ENCODE peak calls at places on chromosomes 5 and 9, in six cellular contexts. J is cardiac fibroblast, W is right lobe of liver, G is HFF-Myc, V is suprapubic skin, E is astrocyte. X is an unnamed sample.

GRCh38 chr9:104429147-104429546 is 74.9 kb upstream of the OR13F1 start:
- DNase-seq in J (no peak), W (no peak), G (no peak), V (no peak), E (no peak), X (no peak)

GRCh38 chr5:10702040-10702629 is 58.9 kb downstream of the DAP start:
- DNase-seq in J (peak; percentile 78), W (no peak), G (no peak), V (no peak), E (peak; percentile 99), X (peak; percentile 96)

GRCh38 chr5:106374956-106375355 is 1295.8 kb downstream of the EFNA5 start:
- DNase-seq in J (no peak), W (no peak), G (no peak), V (no peak), E (no peak), X (no peak)

GRCh38 chr5:173768267-173768806 is 119.8 kb upstream of the CPEB4 start:
- DNase-seq in J (no peak), W (no peak), G (no peak), V (no peak), E (no peak), X (no peak)

GRCh38 chr5:176927562-176927961 is 28.4 kb upstream of the HK3 start:
- DNase-seq in J (no peak), W (no peak), G (no peak), V (no peak), E (no peak), X (no peak)

GRCh38 chr5:8660133-8660893 is 791.4 kb downstream of the MTRR start:
- DNase-seq in J (no peak), W (no peak), G (no peak), V (no peak), E (no peak), X (no peak)

GRCh38 chr5:127229185-127229889 is 61.3 kb upstream of the MEGF10 start:
- DNase-seq in J (peak; percentile 46), W (peak; percentile 53), G (no peak), V (peak; percentile 72), E (no peak), X (no peak)

GRCh38 chr5:124628251-124628650 is 118.2 kb downstream of the ZNF608 start:
- DNase-seq in J (no peak), W (no peak), G (no peak), V (no peak), E (no peak), X (no peak)

GRCh38 chr5:108143581-108143980 is 238.3 kb downstream of the FBXL17 start:
- DNase-seq in J (peak; percentile 45), W (no peak), G (no peak), V (no peak), E (peak; percentile 78), X (no peak)

GRCh38 chr9:114811301-114811700 is 5.5 kb upstream of the TNFSF15 start:
- DNase-seq in J (peak; percentile 61), W (no peak), G (no peak), V (no peak), E (peak; percentile 56), X (no peak)

GRCh38 chr9:34546834-34547827 is 24.3 kb upstream of the ENHO start:
- DNase-seq in J (peak; percentile 84), W (peak; percentile 77), G (peak; percentile 38), V (no peak), E (peak; percentile 57), X (no peak)

GRCh38 chr5:146340260-146341081 is 1.8 kb downstream of the POU4F3 start:
- DNase-seq in J (peak; percentile 73), W (peak; percentile 51), G (peak; percentile 19), V (no peak), E (peak; percentile 55), X (no peak)

GRCh38 chr5:123092696-123093095 is 3.7 kb downstream of the PRDM6 start:
- DNase-seq in J (no peak), W (no peak), G (no peak), V (no peak), E (no peak), X (no peak)

GRCh38 chr9:36486933-36487481 is 85.7 kb upstream of the MELK start:
- DNase-seq in J (peak; percentile 20), W (peak; percentile 68), G (no peak), V (peak; percentile 75), E (no peak), X (no peak)

GRCh38 chr9:95572370-95573151 is 55.8 kb upstream of the PTCH1 start:
- DNase-seq in J (peak; percentile 58), W (no peak), G (peak; percentile 37), V (no peak), E (no peak), X (no peak)

GRCh38 chr9:95573463-95573862 is 56.7 kb upstream of the PTCH1 start:
- DNase-seq in J (no peak), W (no peak), G (no peak), V (no peak), E (no peak), X (no peak)

GRCh38 chr9:95575796-95576195 is 59.0 kb upstream of the PTCH1 start:
- DNase-seq in J (no peak), W (no peak), G (no peak), V (no peak), E (no peak), X (no peak)

GRCh38 chr9:95574866-95575553 is 58.2 kb upstream of the PTCH1 start:
- DNase-seq in J (no peak), W (no peak), G (no peak), V (no peak), E (no peak), X (no peak)

GRCh38 chr9:95574176-95574575 is 57.4 kb upstream of the PTCH1 start:
- DNase-seq in J (no peak), W (no peak), G (no peak), V (no peak), E (no peak), X (no peak)
- TF ChIP-seq CTCF in J (no peak), W (no peak), G (no peak), V (no peak), E (no peak), X (no peak)

GRCh38 chr5:14249258-14250093 is 106.3 kb downstream of the TRIO start:
- DNase-seq in J (no peak), W (no peak), G (no peak), V (no peak), E (no peak), X (no peak)
- H3K4me3 ChIP-seq in J (no peak overlapping the region), W (no peak overlapping the region), G (no peak overlapping the region), V (no peak overlapping the region), E (no peak overlapping the region), X (no peak overlapping the region)

DNA sequence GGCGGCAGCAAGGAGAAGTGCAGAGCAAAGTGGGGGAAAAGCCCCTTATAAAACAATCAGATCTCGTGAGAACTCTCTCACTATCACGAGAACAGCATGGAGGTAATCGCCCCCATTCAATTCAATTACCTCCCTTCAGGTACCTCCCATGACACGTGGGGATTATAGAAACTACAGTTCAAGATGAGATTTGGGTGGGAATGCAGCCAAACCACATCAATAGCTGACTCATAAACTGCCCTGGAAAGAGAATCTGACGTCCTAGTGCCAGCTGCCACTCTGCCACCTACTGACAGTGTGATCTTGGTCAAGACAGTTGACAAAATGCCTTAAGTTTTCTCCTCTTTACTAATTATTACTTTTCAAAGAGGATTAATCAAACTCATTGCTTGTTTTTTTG is 128.3 kb downstream of the GPBP1 start:
- DNase-seq in J (peak; percentile 40), W (peak; percentile 63), G (peak; percentile 47), V (no peak), E (peak; percentile 46), X (peak; percentile 49)
- TF ChIP-seq CTCF in J (no peak), W (no peak), G (peak; percentile 8), V (no peak), E (no peak), X (peak; percentile 46)

DNA sequence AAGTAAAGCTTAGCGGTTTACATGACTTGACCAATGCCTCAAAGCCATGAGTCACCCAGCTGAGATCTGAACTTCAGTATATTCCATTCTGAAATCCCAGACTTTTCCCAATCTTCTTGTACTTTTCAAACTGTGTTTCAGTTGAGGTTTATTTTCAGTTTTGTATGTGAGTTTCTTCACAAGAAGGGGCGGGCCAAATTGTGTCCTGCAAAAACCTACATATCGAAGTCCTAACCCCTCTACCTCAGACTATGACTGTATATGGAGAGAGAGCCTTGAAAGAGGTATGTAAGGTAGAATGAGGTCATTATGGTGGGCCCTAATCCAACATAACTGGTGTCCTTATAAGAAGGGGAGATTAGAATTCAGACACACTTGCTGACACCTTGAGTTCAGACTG is 665 bp upstream of the TLR4 start:
- DNase-seq in J (no peak), W (no peak), G (no peak), V (no peak), E (no peak), X (no peak)
- H3K4me3 ChIP-seq in J (peak overlapping the region; percentile 61), W (peak overlapping the region; percentile 46), G (peak overlapping the region; percentile 44), V (peak overlapping the region; percentile 46), E (peak overlapping the region; percentile 74), X (peak overlapping the region; percentile 51)

DNA sequence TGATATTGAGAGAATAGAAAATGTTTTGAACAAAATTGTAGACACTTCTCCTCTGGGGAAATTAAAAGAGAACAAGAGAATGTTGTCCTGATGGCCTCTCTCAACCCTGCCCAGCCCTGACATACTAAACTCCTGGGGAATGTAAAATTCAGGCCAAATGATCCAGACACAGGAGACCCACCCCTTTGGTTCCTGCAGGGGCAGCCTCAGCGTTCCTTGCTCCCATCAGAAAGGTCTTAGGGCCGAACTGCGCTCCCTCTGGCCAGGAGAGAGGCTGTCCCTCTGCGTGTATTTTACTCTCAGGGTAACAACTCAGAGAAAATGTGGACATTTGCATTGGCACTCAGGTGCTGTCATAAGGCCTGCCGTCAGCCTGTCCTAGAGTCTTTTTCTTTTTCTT is 616.3 kb upstream of the KLF4 start:
- DNase-seq in J (no peak), W (no peak), G (no peak), V (no peak), E (no peak), X (no peak)
- TF ChIP-seq CTCF in J (no peak), W (no peak), G (no peak), V (no peak), E (no peak), X (no peak)

DNA sequence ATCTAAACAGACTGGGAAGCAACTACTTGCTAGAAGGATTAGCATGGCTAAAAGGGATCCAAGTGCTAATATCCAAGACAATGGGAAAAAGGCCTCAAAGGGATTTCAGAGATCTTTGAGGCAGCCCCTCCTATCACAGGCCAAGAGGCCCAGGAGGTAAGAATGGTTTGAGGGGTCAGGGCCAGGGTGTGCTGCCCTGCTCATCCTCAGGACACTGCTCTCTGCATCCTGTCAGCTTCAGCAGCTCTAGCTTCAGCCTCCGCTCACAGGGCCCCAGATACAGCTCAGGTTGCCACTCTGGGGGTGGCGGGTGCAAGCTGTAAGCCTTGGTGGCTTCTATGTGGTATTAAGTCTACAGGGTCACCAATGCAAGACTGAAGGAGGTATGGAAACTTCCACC is 278.7 kb downstream of the PARP8 start:
- DNase-seq in J (no peak), W (no peak), G (no peak), V (no peak), E (no peak), X (no peak)
- H3K4me3 ChIP-seq in J (no peak overlapping the region), W (no peak overlapping the region), G (no peak overlapping the region), V (no peak overlapping the region), E (no peak overlapping the region), X (no peak overlapping the region)

GRCh38 chr5:102815560-102816324 is 60.6 kb downstream of the PAM start:
- DNase-seq in J (peak; percentile 30), W (no peak), G (no peak), V (no peak), E (peak; percentile 35), X (no peak)
- TF ChIP-seq CTCF in J (no peak), W (no peak), G (no peak), V (no peak), E (no peak), X (no peak)

DNA sequence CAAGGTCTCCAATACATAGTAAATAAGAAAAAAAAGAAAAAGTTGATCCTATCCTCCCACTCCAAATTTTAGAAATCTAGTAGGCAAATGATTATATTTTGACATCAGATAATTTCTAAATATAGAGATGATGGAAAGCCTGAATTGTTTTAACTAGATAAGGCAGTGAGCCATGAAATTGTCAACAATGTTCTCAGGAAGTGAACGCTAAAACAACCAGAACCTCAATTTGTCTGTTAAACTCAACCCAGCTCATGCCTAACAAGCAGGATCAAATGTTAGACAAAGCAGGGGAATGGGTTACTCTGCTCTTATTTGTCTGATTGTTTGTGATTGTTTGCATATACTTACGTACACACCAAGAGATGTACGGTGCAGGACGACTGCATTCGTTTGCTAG is 49.2 kb downstream of the ESM1 start:
- DNase-seq in J (no peak), W (no peak), G (no peak), V (no peak), E (no peak), X (no peak)
- H3K4me3 ChIP-seq in J (no peak overlapping the region), W (no peak overlapping the region), G (no peak overlapping the region), V (no peak overlapping the region), E (no peak overlapping the region), X (no peak overlapping the region)